ENCODE peak calls at places on chromosomes 12 and 14, in four cellular contexts. P is left ventricle myocardium inferior; K is activated CD4-positive, alpha-beta T cell treated with anti-CD3 and anti-CD28 coated beads, Interleukin-2, amount 10 ng/mL, durations not matched to agents 7 days and 5 days; R is stimulated activated CD4-positive, alpha-beta T cell treated with anti-CD3 and anti-CD28 coated beads, Interleukin-12 subunit alpha, Interleukin-12 subunit beta, amount 100 ng/mL, for 24 hours. Q is an unnamed sample.

GRCh38 chr14:104303705-104304425 is 165.5 kb downstream of the KIF26A start:
- DNase-seq in K (no peak), R (no peak), P (no peak), Q (peak; percentile 18)

GRCh38 chr14:24978862-24979724 is 70.9 kb downstream of the STXBP6 start:
- DNase-seq in P (no peak), K (no peak), R (no peak), Q (no peak)

GRCh38 chr14:59161571-59162175 is 26.8 kb upstream of the DAAM1 start:
- DNase-seq in R (no peak), K (peak; percentile 8), P (no peak), Q (no peak)

GRCh38 chr12:2984249-2984648 is 25.1 kb downstream of the TEAD4 start:
- DNase-seq in R (no peak), P (no peak), K (no peak), Q (no peak)

GRCh38 chr12:48542300-48542928 is 17.0 kb downstream of the OR8S1 start:
- DNase-seq in R (peak; percentile 41), P (no peak), K (peak; percentile 57), Q (peak; percentile 26)

GRCh38 chr12:51846209-51846779 is 2.2 kb downstream of the FIGNL2 start:
- DNase-seq in K (no peak), P (no peak), R (no peak), Q (no peak)

GRCh38 chr14:100246809-100247428 is 8.0 kb downstream of the YY1 start:
- DNase-seq in K (peak; percentile 17), R (no peak), P (no peak), Q (no peak)

GRCh38 chr12:68899251-68899771 is 33.7 kb downstream of the CPM start:
- DNase-seq in P (no peak), K (no peak), R (no peak), Q (peak; percentile 37)

GRCh38 chr12:1605129-1606020 is 11.0 kb upstream of the FBXL14 start:
- DNase-seq in R (no peak), K (peak; percentile 73), P (peak; percentile 66), Q (peak; percentile 73)

GRCh38 chr12:6364037-6364360 is 11.4 kb downstream of the SCNN1A start:
- DNase-seq in P (peak; percentile 57), R (no peak), K (peak; percentile 42), Q (peak; percentile 71)

GRCh38 chr12:108199111-108199510 is 70.0 kb downstream of the WSCD2 start:
- DNase-seq in R (no peak), P (no peak), K (no peak), Q (no peak)